ENCODE peak calls at places on chromosomes 5 and 9, in eight cellular contexts. One of them, this sample, is unnamed.

GRCh38 chr9:134525841-134526797 is 115.5 kb upstream of the COL5A1 start:
- DNase-seq in fibroblast of lung: peak; percentile 29
- DNase-seq in HFF-Myc: no peak
- DNase-seq in hepatocyte: no peak
- DNase-seq in heart right ventricle: peak; percentile 55
- DNase-seq in RWPE2: no peak
- DNase-seq in dorsolateral prefrontal cortex: no peak
- DNase-seq in psoas muscle: peak; percentile 61
- DNase-seq in this sample: peak; percentile 49

GRCh38 chr5:146466521-146467349 is 19.6 kb downstream of the TCERG1 start:
- DNase-seq in HFF-Myc: no peak
- DNase-seq in fibroblast of lung: peak; percentile 49
- DNase-seq in psoas muscle: no peak
- DNase-seq in hepatocyte: no peak
- DNase-seq in heart right ventricle: no peak
- DNase-seq in RWPE2: no peak
- DNase-seq in dorsolateral prefrontal cortex: no peak
- DNase-seq in this sample: no peak

GRCh38 chr5:165627548-165628170 is 2122.2 kb downstream of the MAT2B start:
- DNase-seq in HFF-Myc: no peak
- DNase-seq in dorsolateral prefrontal cortex: no peak
- DNase-seq in hepatocyte: no peak
- DNase-seq in heart right ventricle: no peak
- DNase-seq in RWPE2: no peak
- DNase-seq in fibroblast of lung: no peak
- DNase-seq in psoas muscle: no peak
- DNase-seq in this sample: no peak

GRCh38 chr5:159814810-159815585 is 101.3 kb upstream of the ADRA1B start:
- DNase-seq in dorsolateral prefrontal cortex: no peak
- DNase-seq in HFF-Myc: no peak
- DNase-seq in RWPE2: no peak
- DNase-seq in psoas muscle: no peak
- DNase-seq in hepatocyte: no peak
- DNase-seq in heart right ventricle: no peak
- DNase-seq in fibroblast of lung: no peak
- DNase-seq in this sample: no peak

GRCh38 chr5:24208540-24209141 is 436.1 kb downstream of the CDH10 start:
- DNase-seq in heart right ventricle: no peak
- DNase-seq in RWPE2: no peak
- DNase-seq in hepatocyte: no peak
- DNase-seq in psoas muscle: no peak
- DNase-seq in HFF-Myc: no peak
- DNase-seq in fibroblast of lung: no peak
- DNase-seq in dorsolateral prefrontal cortex: no peak
- DNase-seq in this sample: no peak

GRCh38 chr5:139971202-139971725 is 71.8 kb downstream of the NRG2 start:
- DNase-seq in HFF-Myc: no peak
- DNase-seq in RWPE2: no peak
- DNase-seq in fibroblast of lung: no peak
- DNase-seq in hepatocyte: no peak
- DNase-seq in psoas muscle: no peak
- DNase-seq in dorsolateral prefrontal cortex: no peak
- DNase-seq in heart right ventricle: no peak
- DNase-seq in this sample: no peak

GRCh38 chr5:38466444-38467189 is 89.8 kb downstream of the LIFR start:
- DNase-seq in RWPE2: no peak
- DNase-seq in psoas muscle: peak; percentile 88
- DNase-seq in hepatocyte: no peak
- DNase-seq in heart right ventricle: peak; percentile 74
- DNase-seq in HFF-Myc: no peak
- DNase-seq in dorsolateral prefrontal cortex: peak; percentile 40
- DNase-seq in fibroblast of lung: peak; percentile 98
- DNase-seq in this sample: peak; percentile 62

GRCh38 chr5:8831251-8831650 is 714.6 kb downstream of the SEMA5A start:
- DNase-seq in hepatocyte: no peak
- DNase-seq in HFF-Myc: no peak
- DNase-seq in psoas muscle: no peak
- DNase-seq in fibroblast of lung: no peak
- DNase-seq in dorsolateral prefrontal cortex: no peak
- DNase-seq in heart right ventricle: no peak
- DNase-seq in RWPE2: no peak
- DNase-seq in this sample: no peak

GRCh38 chr5:52520171-52520570 is 267.5 kb upstream of the ITGA1 start:
- DNase-seq in heart right ventricle: no peak
- DNase-seq in hepatocyte: no peak
- DNase-seq in fibroblast of lung: no peak
- DNase-seq in psoas muscle: no peak
- DNase-seq in RWPE2: no peak
- DNase-seq in HFF-Myc: no peak
- DNase-seq in dorsolateral prefrontal cortex: no peak
- DNase-seq in this sample: no peak

GRCh38 chr5:115168829-115169391 is 798 bp downstream of the TRIM36 start:
- DNase-seq in dorsolateral prefrontal cortex: no peak
- DNase-seq in psoas muscle: no peak
- DNase-seq in heart right ventricle: no peak
- DNase-seq in RWPE2: no peak
- DNase-seq in hepatocyte: peak; percentile 39
- DNase-seq in fibroblast of lung: no peak
- DNase-seq in HFF-Myc: no peak
- DNase-seq in this sample: no peak

GRCh38 chr5:172644229-172644628 is 3.2 kb downstream of the NEURL1B start:
- DNase-seq in HFF-Myc: no peak
- DNase-seq in RWPE2: no peak
- DNase-seq in fibroblast of lung: no peak
- DNase-seq in heart right ventricle: no peak
- DNase-seq in dorsolateral prefrontal cortex: no peak
- DNase-seq in hepatocyte: no peak
- DNase-seq in psoas muscle: no peak
- DNase-seq in this sample: no peak

GRCh38 chr9:27437652-27438373 is 86.3 kb upstream of the IFNK start:
- DNase-seq in RWPE2: no peak
- DNase-seq in dorsolateral prefrontal cortex: no peak
- DNase-seq in heart right ventricle: no peak
- DNase-seq in psoas muscle: no peak
- DNase-seq in hepatocyte: no peak
- DNase-seq in fibroblast of lung: no peak
- DNase-seq in HFF-Myc: no peak
- DNase-seq in this sample: no peak

GRCh38 chr5:135269224-135269623 is 129.8 kb downstream of the MACROH2A1 start:
- DNase-seq in psoas muscle: no peak
- DNase-seq in dorsolateral prefrontal cortex: no peak
- DNase-seq in fibroblast of lung: no peak
- DNase-seq in RWPE2: no peak
- DNase-seq in hepatocyte: no peak
- DNase-seq in heart right ventricle: no peak
- DNase-seq in HFF-Myc: no peak
- DNase-seq in this sample: no peak

GRCh38 chr5:29230526-29231050 is 1962.9 kb upstream of the CDH6 start:
- DNase-seq in HFF-Myc: no peak
- DNase-seq in heart right ventricle: no peak
- DNase-seq in psoas muscle: no peak
- DNase-seq in dorsolateral prefrontal cortex: no peak
- DNase-seq in RWPE2: no peak
- DNase-seq in hepatocyte: no peak
- DNase-seq in fibroblast of lung: no peak
- DNase-seq in this sample: no peak

GRCh38 chr5:179212870-179213269 is 132.4 kb downstream of the ADAMTS2 start:
- DNase-seq in heart right ventricle: no peak
- DNase-seq in HFF-Myc: no peak
- DNase-seq in psoas muscle: no peak
- DNase-seq in fibroblast of lung: peak; percentile 22
- DNase-seq in hepatocyte: no peak
- DNase-seq in RWPE2: no peak
- DNase-seq in dorsolateral prefrontal cortex: no peak
- DNase-seq in this sample: no peak

GRCh38 chr9:135330307-135330631 is 149.3 kb upstream of the PPP1R26 start:
- DNase-seq in RWPE2: no peak
- DNase-seq in psoas muscle: no peak
- DNase-seq in hepatocyte: no peak
- DNase-seq in fibroblast of lung: no peak
- DNase-seq in heart right ventricle: no peak
- DNase-seq in HFF-Myc: no peak
- DNase-seq in dorsolateral prefrontal cortex: no peak
- DNase-seq in this sample: no peak

GRCh38 chr5:20972419-20972925 is 984.5 kb upstream of the CDH18 start:
- DNase-seq in dorsolateral prefrontal cortex: no peak
- DNase-seq in hepatocyte: peak; percentile 43
- DNase-seq in fibroblast of lung: peak; percentile 96
- DNase-seq in RWPE2: no peak
- DNase-seq in psoas muscle: peak; percentile 27
- DNase-seq in heart right ventricle: peak; percentile 9
- DNase-seq in HFF-Myc: no peak
- DNase-seq in this sample: peak; percentile 49

GRCh38 chr5:147464211-147464610 is 45.7 kb downstream of the DPYSL3 start:
- DNase-seq in heart right ventricle: no peak
- DNase-seq in fibroblast of lung: peak; percentile 66
- DNase-seq in psoas muscle: no peak
- DNase-seq in RWPE2: no peak
- DNase-seq in dorsolateral prefrontal cortex: no peak
- DNase-seq in HFF-Myc: no peak
- DNase-seq in hepatocyte: peak; percentile 71
- DNase-seq in this sample: no peak

GRCh38 chr5:127697894-127698600 is 5.1 kb upstream of the CCDC192 start:
- DNase-seq in dorsolateral prefrontal cortex: no peak
- DNase-seq in fibroblast of lung: peak; percentile 29
- DNase-seq in heart right ventricle: no peak
- DNase-seq in RWPE2: no peak
- DNase-seq in psoas muscle: no peak
- DNase-seq in HFF-Myc: no peak
- DNase-seq in hepatocyte: peak; percentile 51
- DNase-seq in this sample: peak; percentile 49

GRCh38 chr5:60210810-60211209 is 317.3 kb upstream of the PDE4D start:
- DNase-seq in fibroblast of lung: no peak
- DNase-seq in dorsolateral prefrontal cortex: no peak
- DNase-seq in HFF-Myc: no peak
- DNase-seq in heart right ventricle: no peak
- DNase-seq in psoas muscle: no peak
- DNase-seq in RWPE2: no peak
- DNase-seq in hepatocyte: no peak
- DNase-seq in this sample: no peak

GRCh38 chr5:25489834-25490538 is 845.2 kb upstream of the CDH10 start:
- DNase-seq in psoas muscle: no peak
- DNase-seq in hepatocyte: no peak
- DNase-seq in heart right ventricle: no peak
- DNase-seq in dorsolateral prefrontal cortex: no peak
- DNase-seq in RWPE2: no peak
- DNase-seq in fibroblast of lung: no peak
- DNase-seq in HFF-Myc: no peak
- DNase-seq in this sample: no peak

GRCh38 chr5:95838001-95838520 is 15.5 kb upstream of the GLRX start:
- DNase-seq in hepatocyte: no peak
- DNase-seq in psoas muscle: peak; percentile 49
- DNase-seq in RWPE2: no peak
- DNase-seq in heart right ventricle: no peak
- DNase-seq in dorsolateral prefrontal cortex: peak; percentile 75
- DNase-seq in fibroblast of lung: no peak
- DNase-seq in HFF-Myc: no peak
- DNase-seq in this sample: no peak

DNA sequence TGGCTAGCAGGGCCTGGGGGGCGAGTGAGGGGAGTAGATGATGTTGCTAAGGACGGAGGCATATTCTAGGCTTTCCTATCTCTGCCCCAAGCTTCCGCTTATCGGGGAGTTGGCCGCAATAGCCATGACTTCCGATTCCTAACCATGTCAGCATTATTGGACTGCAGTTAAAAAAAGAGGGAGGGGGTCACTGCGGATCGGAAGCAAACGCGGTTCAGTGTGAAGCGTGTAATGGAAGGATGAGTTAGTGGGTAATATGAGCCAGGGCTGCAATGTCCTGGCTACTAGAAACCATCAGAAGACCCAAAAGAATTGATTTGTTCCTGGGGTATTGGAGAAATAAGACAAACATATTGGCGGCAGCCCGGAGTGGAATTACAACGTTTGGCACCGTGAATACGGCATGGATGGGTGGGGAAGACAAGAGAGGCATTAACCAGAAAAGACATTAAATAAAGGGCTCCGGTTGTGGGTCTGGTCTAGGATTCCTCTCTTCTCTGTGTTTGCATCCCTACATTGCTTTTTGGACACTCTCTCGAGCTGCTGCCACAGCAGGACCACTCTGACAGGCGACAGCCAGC is 138.8 kb upstream of the PALM2AKAP2 start:
- DNase-seq in HFF-Myc: no peak
- DNase-seq in RWPE2: no peak
- DNase-seq in psoas muscle: no peak
- DNase-seq in heart right ventricle: no peak
- DNase-seq in dorsolateral prefrontal cortex: no peak
- DNase-seq in hepatocyte: no peak
- DNase-seq in fibroblast of lung: peak; percentile 8
- DNase-seq in this sample: no peak
- H3K4me3 ChIP-seq in HFF-Myc: peak overlapping the region; percentile 28
- H3K4me3 ChIP-seq in RWPE2: peak overlapping the region; percentile 30
- H3K4me3 ChIP-seq in psoas muscle: peak overlapping the region; percentile 55
- H3K4me3 ChIP-seq in heart right ventricle: peak overlapping the region; percentile 56
- H3K4me3 ChIP-seq in dorsolateral prefrontal cortex: peak overlapping the region; percentile 78
- H3K4me3 ChIP-seq in hepatocyte: peak overlapping the region; percentile 58
- H3K4me3 ChIP-seq in fibroblast of lung: peak overlapping the region; percentile 31
- H3K4me3 ChIP-seq in this sample: peak overlapping the region; percentile 12

DNA sequence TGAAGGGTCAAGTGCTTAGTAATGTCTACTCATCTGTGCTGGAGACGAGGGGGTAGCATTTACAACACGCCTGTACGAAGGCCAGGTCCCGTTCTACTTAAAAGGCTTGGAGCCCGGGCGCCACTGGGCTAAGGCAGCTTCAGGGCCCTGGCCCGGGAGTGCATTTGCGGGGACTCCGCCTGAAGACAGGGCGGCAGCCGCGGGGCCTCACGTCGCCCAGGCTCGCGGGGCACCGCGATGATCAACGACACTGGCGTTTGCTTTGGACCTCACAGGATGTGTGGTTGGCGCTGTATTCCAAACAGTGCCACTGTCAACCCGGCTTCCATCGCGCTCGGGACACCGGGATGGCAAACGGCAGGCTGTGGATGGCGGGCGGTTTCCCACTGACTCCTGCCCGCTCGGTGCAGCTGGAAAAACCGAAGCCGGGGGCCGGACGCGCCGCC is 1.1 kb upstream of the TENT4A start:
- DNase-seq in psoas muscle: peak; percentile 64
- DNase-seq in fibroblast of lung: peak; percentile 51
- DNase-seq in dorsolateral prefrontal cortex: no peak
- DNase-seq in hepatocyte: peak; percentile 75
- DNase-seq in HFF-Myc: no peak
- DNase-seq in heart right ventricle: peak; percentile 30
- DNase-seq in RWPE2: no peak
- DNase-seq in this sample: peak; percentile 53
- TF ChIP-seq CTCF in psoas muscle: no peak
- TF ChIP-seq CTCF in fibroblast of lung: no peak
- TF ChIP-seq CTCF in dorsolateral prefrontal cortex: no peak
- TF ChIP-seq CTCF in hepatocyte: peak; percentile 21
- TF ChIP-seq CTCF in HFF-Myc: no peak
- TF ChIP-seq CTCF in heart right ventricle: peak; percentile 7
- TF ChIP-seq CTCF in RWPE2: peak; percentile 12
- TF ChIP-seq CTCF in this sample: no peak

GRCh38 chr5:88502179-88503064 is 233.8 kb upstream of the TMEM161B start:
- DNase-seq in dorsolateral prefrontal cortex: no peak
- DNase-seq in HFF-Myc: no peak
- DNase-seq in hepatocyte: no peak
- DNase-seq in psoas muscle: no peak
- DNase-seq in RWPE2: no peak
- DNase-seq in fibroblast of lung: peak; percentile 9
- DNase-seq in heart right ventricle: no peak
- DNase-seq in this sample: no peak
- H3K4me3 ChIP-seq in dorsolateral prefrontal cortex: peak overlapping the region; percentile 76
- H3K4me3 ChIP-seq in HFF-Myc: peak overlapping the region; percentile 20
- H3K4me3 ChIP-seq in hepatocyte: no peak overlapping the region
- H3K4me3 ChIP-seq in psoas muscle: peak overlapping the region; percentile 64
- H3K4me3 ChIP-seq in RWPE2: peak overlapping the region; percentile 21
- H3K4me3 ChIP-seq in fibroblast of lung: peak overlapping the region; percentile 25
- H3K4me3 ChIP-seq in heart right ventricle: peak overlapping the region; percentile 38
- H3K4me3 ChIP-seq in this sample: peak overlapping the region; percentile 57

GRCh38 chr9:97502984-97503861 is 1.8 kb downstream of the TMOD1 start:
- DNase-seq in dorsolateral prefrontal cortex: no peak
- DNase-seq in HFF-Myc: no peak
- DNase-seq in hepatocyte: no peak
- DNase-seq in heart right ventricle: peak; percentile 21
- DNase-seq in psoas muscle: no peak
- DNase-seq in RWPE2: no peak
- DNase-seq in fibroblast of lung: no peak
- DNase-seq in this sample: no peak
- TF ChIP-seq CTCF in dorsolateral prefrontal cortex: no peak
- TF ChIP-seq CTCF in HFF-Myc: no peak
- TF ChIP-seq CTCF in hepatocyte: no peak
- TF ChIP-seq CTCF in heart right ventricle: no peak
- TF ChIP-seq CTCF in psoas muscle: no peak
- TF ChIP-seq CTCF in RWPE2: no peak
- TF ChIP-seq CTCF in fibroblast of lung: no peak
- TF ChIP-seq CTCF in this sample: no peak